ENCODE peak calls at places on chromosomes 4 and X, in four cellular contexts. Y, J, G and L are unnamed samples.

GRCh38 chrX:152927858-152928760 is 30.2 kb downstream of the ZNF185 start:
- DNase-seq in Y (no peak), G (no peak), J (no peak), L (no peak)

GRCh38 chrX:44974462-44974861 is 101.5 kb downstream of the KDM6A start:
- DNase-seq in J (no peak), G (no peak), Y (no peak), L (no peak)

GRCh38 chr4:6032249-6033244 is 14.3 kb upstream of the C4orf50 start:
- DNase-seq in G (no peak), Y (peak; percentile 24), J (no peak), L (no peak)

GRCh38 chr4:90419124-90419711 is 292.0 kb downstream of the CCSER1 start:
- DNase-seq in J (no peak), Y (no peak), G (no peak), L (no peak)

GRCh38 chr4:52904421-52904820 is 42.3 kb downstream of the RASL11B start:
- DNase-seq in G (no peak), Y (no peak), J (no peak), L (no peak)

GRCh38 chrX:123088331-123088730 is 95.7 kb upstream of the GRIA3 start:
- DNase-seq in G (no peak), J (no peak), Y (no peak), L (no peak)

GRCh38 chr4:104966349-104967033 is 180.2 kb upstream of the TET2 start:
- DNase-seq in Y (no peak), G (peak; percentile 94), J (peak; percentile 96), L (peak; percentile 25)

GRCh38 chr4:87949961-87950360 is 25.6 kb upstream of the SPP1 start:
- DNase-seq in J (no peak), G (no peak), Y (no peak), L (no peak)

GRCh38 chr4:128924951-128925350 is 115.5 kb downstream of the JADE1 start:
- DNase-seq in G (no peak), J (no peak), Y (no peak), L (no peak)

GRCh38 chr4:81405900-81406401 is 65.8 kb downstream of the RASGEF1B start:
- DNase-seq in J (peak; percentile 13), G (peak; percentile 53), Y (peak; percentile 68), L (peak; percentile 22)

GRCh38 chrX:112694811-112695210 is 15.1 kb upstream of the LHFPL1 start:
- DNase-seq in G (no peak), Y (no peak), J (no peak), L (no peak)

GRCh38 chr4:83771113-83771705 is 235.3 kb downstream of the GPAT3 start:
- DNase-seq in Y (peak; percentile 49), G (peak; percentile 30), J (no peak), L (peak; percentile 16)

GRCh38 chrX:2385224-2385623 is 115.6 kb downstream of the DHRSX start:
- DNase-seq in J (no peak), G (no peak), Y (no peak), L (no peak)

GRCh38 chr4:128810331-128810870 is 901 bp downstream of the JADE1 start:
- DNase-seq in G (peak; percentile 47), J (no peak), Y (peak; percentile 65), L (no peak)

GRCh38 chr4:106628616-106629606 is 260.3 kb upstream of the GIMD1 start:
- DNase-seq in Y (no peak), J (no peak), G (no peak), L (no peak)

GRCh38 chr4:102493794-102494193 is 7.4 kb upstream of the NFKB1 start:
- DNase-seq in J (no peak), Y (no peak), G (no peak), L (no peak)

GRCh38 chrX:10110316-10110932 is 46.4 kb upstream of the CLCN4 start:
- DNase-seq in Y (no peak), J (no peak), G (no peak), L (no peak)

GRCh38 chrX:122113376-122113775 is 1066.0 kb downstream of the GLUD2 start:
- DNase-seq in J (no peak), Y (no peak), G (no peak), L (no peak)

GRCh38 chrX:10099411-10099810 is 57.4 kb upstream of the CLCN4 start:
- DNase-seq in J (no peak), Y (no peak), G (no peak), L (no peak)

GRCh38 chr4:20831746-20832145 is 131.5 kb downstream of the PACRGL start:
- DNase-seq in J (no peak), G (no peak), Y (no peak), L (no peak)

GRCh38 chrX:1221296-1221845 is 8.9 kb upstream of the CRLF2 start:
- DNase-seq in J (no peak), G (no peak), Y (no peak), L (no peak)

GRCh38 chr4:154526151-154526550 is 24.0 kb downstream of the PLRG1 start:
- DNase-seq in Y (no peak), G (no peak), J (no peak), L (no peak)

GRCh38 chr4:155618183-155618838 is 48.3 kb upstream of the GUCY1A1 start:
- DNase-seq in J (no peak), G (no peak), Y (no peak), L (no peak)

GRCh38 chrX:29531336-29531735 is 684.0 kb upstream of the MAGEB2 start:
- DNase-seq in G (no peak), J (peak; percentile 37), Y (no peak), L (no peak)

GRCh38 chrX:146615807-146616206 is 193.8 kb upstream of the CXorf51B start:
- DNase-seq in G (no peak), Y (no peak), J (no peak), L (no peak)

GRCh38 chr4:7922466-7922865 is 17.2 kb downstream of the AFAP1 start:
- DNase-seq in G (no peak), J (no peak), Y (no peak), L (no peak)

GRCh38 chr4:168507178-168507577 is 10.3 kb downstream of the PALLD start:
- DNase-seq in Y (no peak), J (no peak), G (no peak), L (no peak)

GRCh38 chrX:16459008-16459407 is 190.9 kb upstream of the S100G start:
- DNase-seq in G (no peak), J (no peak), Y (no peak), L (no peak)

GRCh38 chr4:70392057-70392776 is 5.5 kb upstream of the OPRPN start:
- DNase-seq in J (no peak), G (no peak), Y (no peak), L (no peak)

GRCh38 chrX:2589186-2590020 is 88.6 kb upstream of the DHRSX start:
- DNase-seq in Y (no peak), J (no peak), G (no peak), L (no peak)

GRCh38 chrX:23820235-23820782 is 37.3 kb downstream of the SAT1 start:
- DNase-seq in J (no peak), G (no peak), Y (no peak), L (no peak)

GRCh38 chrX:134990475-134991473 is at the start of gene SMIM10:
- DNase-seq in G (peak; percentile 62), J (no peak), Y (peak; percentile 84), L (peak; percentile 24)

GRCh38 chrX:40109288-40110008 is 11.7 kb upstream of the BCOR start:
- DNase-seq in J (no peak), G (peak; percentile 45), Y (no peak), L (no peak)

GRCh38 chrX:34972206-34972605 is 29.6 kb downstream of the FAM47B start:
- DNase-seq in Y (no peak), G (no peak), J (no peak), L (no peak)

GRCh38 chr4:113625902-113626301 is 135.6 kb downstream of the CAMK2D start:
- DNase-seq in G (no peak), Y (no peak), J (no peak), L (no peak)

GRCh38 chr4:113621633-113622032 is 139.9 kb downstream of the CAMK2D start:
- DNase-seq in G (no peak), J (no peak), Y (no peak), L (no peak)

GRCh38 chr4:113620032-113620431 is 141.5 kb downstream of the CAMK2D start:
- DNase-seq in J (no peak), Y (no peak), G (no peak), L (no peak)

GRCh38 chr4:113627321-113627720 is 134.2 kb downstream of the CAMK2D start:
- DNase-seq in G (no peak), Y (no peak), J (no peak), L (no peak)

DNA sequence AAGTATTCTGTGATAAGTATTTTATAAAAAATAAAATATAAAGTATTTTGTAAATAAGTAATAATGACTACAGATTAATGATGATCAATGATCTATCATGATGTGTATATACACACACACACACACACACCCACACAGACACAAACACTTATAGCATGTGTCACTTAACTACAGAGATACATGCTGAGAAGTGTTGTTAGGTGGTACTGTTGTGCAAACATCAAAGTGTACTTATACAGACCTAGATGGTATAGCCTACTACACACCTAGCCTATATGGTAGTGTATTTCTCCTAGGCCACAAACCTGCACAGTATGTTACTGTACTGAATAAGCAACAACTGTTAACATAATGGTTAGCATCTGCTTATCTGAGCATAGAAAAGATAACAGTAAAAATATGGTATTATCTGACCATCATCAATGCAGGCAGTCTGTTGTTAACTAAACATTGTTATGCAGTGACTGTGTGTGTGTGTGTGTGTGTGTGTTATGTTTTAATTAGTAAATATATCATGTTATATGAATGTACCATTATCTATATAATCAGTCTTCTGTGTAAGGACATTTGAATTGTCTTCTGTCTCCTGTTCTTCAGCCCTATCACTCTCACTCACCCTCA is 138.2 kb downstream of the CAMK2D start:
- DNase-seq in J (no peak), Y (no peak), G (no peak), L (no peak)
- TF ChIP-seq SPI1 in J (no peak), Y (no peak), G (no peak), L (no peak)

DNA sequence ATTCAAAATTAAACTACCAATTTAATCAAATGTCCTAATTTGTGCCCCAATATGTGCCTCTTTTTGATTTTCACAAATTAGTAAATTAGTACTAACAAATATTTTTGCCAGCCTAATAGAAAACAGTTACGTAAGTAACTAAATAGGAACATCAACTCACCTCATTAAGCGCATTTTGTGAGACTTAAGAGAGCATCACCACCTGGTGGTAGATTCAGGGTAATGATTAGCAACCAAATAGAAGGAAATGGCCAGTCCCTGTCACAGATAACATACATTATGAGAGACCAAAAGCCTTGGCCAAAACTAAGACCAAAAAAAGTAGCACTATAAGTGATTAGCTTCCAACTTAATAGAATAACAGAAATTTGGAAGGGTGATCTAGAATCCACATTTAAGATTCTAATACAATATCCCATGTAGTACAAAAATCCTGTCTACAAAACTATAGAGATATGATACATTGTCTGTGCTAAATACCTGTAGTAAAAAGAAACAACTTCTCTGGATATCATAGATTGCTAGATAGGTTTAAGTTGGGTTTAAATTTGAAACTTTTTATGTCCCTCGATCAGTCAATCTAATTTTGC is 46.7 kb downstream of the C4orf46 start:
- DNase-seq in G (peak; percentile 48), J (peak; percentile 11), Y (peak; percentile 28), L (peak; percentile 15)
- TF ChIP-seq SPI1 in G (no peak), J (no peak), Y (no peak), L (no peak)

GRCh38 chr4:40579983-40580382 is 49.7 kb downstream of the RBM47 start:
- DNase-seq in Y (no peak), J (no peak), G (no peak), L (no peak)
- TF ChIP-seq SPI1 in Y (no peak), J (no peak), G (no peak), L (no peak)

DNA sequence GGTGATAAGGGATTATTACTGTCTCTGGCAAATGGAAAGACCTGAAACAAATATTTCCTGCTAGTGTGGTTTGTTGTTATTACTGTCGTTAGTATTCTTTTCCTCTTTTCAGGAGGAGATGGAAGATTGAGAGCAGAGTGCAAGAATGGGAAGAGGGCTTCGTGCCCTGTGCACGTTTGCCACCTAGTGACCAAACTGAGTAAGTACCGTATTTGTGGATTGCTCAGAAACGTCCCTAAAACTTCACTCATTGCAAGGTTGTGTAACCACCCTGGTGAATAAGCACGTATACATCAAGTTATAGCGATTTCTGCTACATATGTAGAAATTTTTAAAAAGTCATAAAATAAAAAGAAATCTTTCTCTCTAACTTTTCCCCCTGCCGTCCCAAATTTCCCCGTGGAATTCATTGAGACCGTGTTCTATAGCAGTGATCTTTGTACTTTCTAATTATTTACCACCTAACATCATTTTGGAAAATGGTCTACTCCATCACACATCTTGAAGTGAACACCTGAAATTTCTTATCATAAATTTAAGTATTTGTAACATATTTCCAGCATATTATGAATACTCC is 24.3 kb downstream of the LINC00632 start:
- DNase-seq in Y (peak; percentile 22), G (peak; percentile 34), J (no peak), L (no peak)
- TF ChIP-seq SPI1 in Y (no peak), G (no peak), J (no peak), L (no peak)